ENCODE peak calls at places on chromosomes 3 and 15, in six cellular contexts. One of them, this sample, is unnamed.

GRCh38 chr15:66041276-66041675 is 172.0 kb downstream of the RAB11A start:
- DNase-seq in AG20443: no peak
- DNase-seq in nucleus accumbens: no peak
- DNase-seq in stomach: no peak
- DNase-seq in natural killer cell treated with Interleukin-12 subunit alpha and Interleukin-12 subunit beta and Interleukin-15 and Interleukin-18, amount 100 ng/mL, for 72 hours: no peak
- DNase-seq in epithelial cell of esophagus: no peak
- DNase-seq in this sample: no peak

GRCh38 chr15:48671381-48672022 is 26.0 kb upstream of the FBN1 start:
- DNase-seq in nucleus accumbens: no peak
- DNase-seq in epithelial cell of esophagus: peak
- DNase-seq in stomach: no peak
- DNase-seq in AG20443: peak
- DNase-seq in natural killer cell treated with Interleukin-12 subunit alpha and Interleukin-12 subunit beta and Interleukin-15 and Interleukin-18, amount 100 ng/mL, for 72 hours: no peak
- DNase-seq in this sample: no peak

GRCh38 chr15:53843869-53844569 is 84.6 kb upstream of the WDR72 start:
- DNase-seq in AG20443: no peak
- DNase-seq in nucleus accumbens: no peak
- DNase-seq in natural killer cell treated with Interleukin-12 subunit alpha and Interleukin-12 subunit beta and Interleukin-15 and Interleukin-18, amount 100 ng/mL, for 72 hours: no peak
- DNase-seq in stomach: no peak
- DNase-seq in epithelial cell of esophagus: no peak
- DNase-seq in this sample: no peak

GRCh38 chr3:183123891-183124290 is 24.6 kb upstream of the MCCC1 start:
- DNase-seq in nucleus accumbens: no peak
- DNase-seq in epithelial cell of esophagus: peak
- DNase-seq in natural killer cell treated with Interleukin-12 subunit alpha and Interleukin-12 subunit beta and Interleukin-15 and Interleukin-18, amount 100 ng/mL, for 72 hours: no peak
- DNase-seq in stomach: no peak
- DNase-seq in AG20443: no peak
- DNase-seq in this sample: no peak

GRCh38 chr3:18297131-18297530 is 128.0 kb downstream of the SATB1 start:
- DNase-seq in epithelial cell of esophagus: no peak
- DNase-seq in natural killer cell treated with Interleukin-12 subunit alpha and Interleukin-12 subunit beta and Interleukin-15 and Interleukin-18, amount 100 ng/mL, for 72 hours: no peak
- DNase-seq in nucleus accumbens: no peak
- DNase-seq in AG20443: no peak
- DNase-seq in stomach: no peak
- DNase-seq in this sample: no peak

GRCh38 chr3:124075758-124076157 is 83.8 kb upstream of the ROPN1 start:
- DNase-seq in epithelial cell of esophagus: no peak
- DNase-seq in nucleus accumbens: no peak
- DNase-seq in stomach: no peak
- DNase-seq in AG20443: no peak
- DNase-seq in natural killer cell treated with Interleukin-12 subunit alpha and Interleukin-12 subunit beta and Interleukin-15 and Interleukin-18, amount 100 ng/mL, for 72 hours: no peak
- DNase-seq in this sample: no peak

GRCh38 chr3:43796041-43796596 is 105.4 kb downstream of the ABHD5 start:
- DNase-seq in nucleus accumbens: no peak
- DNase-seq in natural killer cell treated with Interleukin-12 subunit alpha and Interleukin-12 subunit beta and Interleukin-15 and Interleukin-18, amount 100 ng/mL, for 72 hours: no peak
- DNase-seq in AG20443: peak
- DNase-seq in stomach: no peak
- DNase-seq in epithelial cell of esophagus: peak
- DNase-seq in this sample: no peak

GRCh38 chr3:50267280-50267913 is 1.6 kb upstream of the SEMA3B start:
- DNase-seq in epithelial cell of esophagus: no peak
- DNase-seq in AG20443: peak
- DNase-seq in stomach: peak
- DNase-seq in nucleus accumbens: peak
- DNase-seq in natural killer cell treated with Interleukin-12 subunit alpha and Interleukin-12 subunit beta and Interleukin-15 and Interleukin-18, amount 100 ng/mL, for 72 hours: no peak
- DNase-seq in this sample: no peak

GRCh38 chr3:143070977-143071551 is 48.5 kb upstream of the CHST2 start:
- DNase-seq in AG20443: peak
- DNase-seq in nucleus accumbens: no peak
- DNase-seq in natural killer cell treated with Interleukin-12 subunit alpha and Interleukin-12 subunit beta and Interleukin-15 and Interleukin-18, amount 100 ng/mL, for 72 hours: no peak
- DNase-seq in stomach: no peak
- DNase-seq in epithelial cell of esophagus: peak
- DNase-seq in this sample: no peak

GRCh38 chr3:197692641-197693040 is 44.1 kb downstream of the RUBCN start:
- DNase-seq in stomach: no peak
- DNase-seq in epithelial cell of esophagus: peak
- DNase-seq in natural killer cell treated with Interleukin-12 subunit alpha and Interleukin-12 subunit beta and Interleukin-15 and Interleukin-18, amount 100 ng/mL, for 72 hours: no peak
- DNase-seq in nucleus accumbens: no peak
- DNase-seq in AG20443: no peak
- DNase-seq in this sample: no peak

GRCh38 chr15:99536422-99537033 is 29.3 kb upstream of the MEF2A start:
- DNase-seq in stomach: no peak
- DNase-seq in nucleus accumbens: peak
- DNase-seq in natural killer cell treated with Interleukin-12 subunit alpha and Interleukin-12 subunit beta and Interleukin-15 and Interleukin-18, amount 100 ng/mL, for 72 hours: no peak
- DNase-seq in epithelial cell of esophagus: peak
- DNase-seq in AG20443: peak
- DNase-seq in this sample: no peak

GRCh38 chr3:126321490-126321889 is 35.7 kb downstream of the KLF15 start:
- DNase-seq in natural killer cell treated with Interleukin-12 subunit alpha and Interleukin-12 subunit beta and Interleukin-15 and Interleukin-18, amount 100 ng/mL, for 72 hours: no peak
- DNase-seq in epithelial cell of esophagus: no peak
- DNase-seq in nucleus accumbens: no peak
- DNase-seq in AG20443: no peak
- DNase-seq in stomach: no peak
- DNase-seq in this sample: no peak

GRCh38 chr15:101439285-101439919 is 50.1 kb downstream of the PCSK6 start:
- DNase-seq in AG20443: peak
- DNase-seq in stomach: peak
- DNase-seq in natural killer cell treated with Interleukin-12 subunit alpha and Interleukin-12 subunit beta and Interleukin-15 and Interleukin-18, amount 100 ng/mL, for 72 hours: no peak
- DNase-seq in nucleus accumbens: no peak
- DNase-seq in epithelial cell of esophagus: no peak
- DNase-seq in this sample: no peak

GRCh38 chr3:15964605-15965061 is 166.9 kb upstream of the ANKRD28 start:
- DNase-seq in nucleus accumbens: no peak
- DNase-seq in stomach: no peak
- DNase-seq in epithelial cell of esophagus: no peak
- DNase-seq in AG20443: peak
- DNase-seq in natural killer cell treated with Interleukin-12 subunit alpha and Interleukin-12 subunit beta and Interleukin-15 and Interleukin-18, amount 100 ng/mL, for 72 hours: no peak
- DNase-seq in this sample: no peak

GRCh38 chr3:81302045-81302444 is 459.4 kb downstream of the GBE1 start:
- DNase-seq in nucleus accumbens: no peak
- DNase-seq in epithelial cell of esophagus: peak
- DNase-seq in natural killer cell treated with Interleukin-12 subunit alpha and Interleukin-12 subunit beta and Interleukin-15 and Interleukin-18, amount 100 ng/mL, for 72 hours: no peak
- DNase-seq in AG20443: peak
- DNase-seq in stomach: peak
- DNase-seq in this sample: no peak

GRCh38 chr3:15345608-15346137 is 13.3 kb upstream of the SH3BP5 start:
- DNase-seq in epithelial cell of esophagus: no peak
- DNase-seq in stomach: no peak
- DNase-seq in AG20443: no peak
- DNase-seq in nucleus accumbens: no peak
- DNase-seq in natural killer cell treated with Interleukin-12 subunit alpha and Interleukin-12 subunit beta and Interleukin-15 and Interleukin-18, amount 100 ng/mL, for 72 hours: no peak
- DNase-seq in this sample: no peak

GRCh38 chr3:47047673-47048072 is 68.2 kb downstream of the NBEAL2 start:
- DNase-seq in natural killer cell treated with Interleukin-12 subunit alpha and Interleukin-12 subunit beta and Interleukin-15 and Interleukin-18, amount 100 ng/mL, for 72 hours: no peak
- DNase-seq in nucleus accumbens: no peak
- DNase-seq in epithelial cell of esophagus: no peak
- DNase-seq in stomach: no peak
- DNase-seq in AG20443: no peak
- DNase-seq in this sample: no peak

GRCh38 chr3:134527037-134527436 is 41.2 kb downstream of the CEP63 start:
- DNase-seq in AG20443: no peak
- DNase-seq in nucleus accumbens: no peak
- DNase-seq in natural killer cell treated with Interleukin-12 subunit alpha and Interleukin-12 subunit beta and Interleukin-15 and Interleukin-18, amount 100 ng/mL, for 72 hours: no peak
- DNase-seq in epithelial cell of esophagus: peak
- DNase-seq in stomach: no peak
- DNase-seq in this sample: no peak

GRCh38 chr3:195203631-195204030 is 67.3 kb downstream of the XXYLT1 start:
- DNase-seq in nucleus accumbens: no peak
- DNase-seq in epithelial cell of esophagus: no peak
- DNase-seq in stomach: peak
- DNase-seq in AG20443: no peak
- DNase-seq in natural killer cell treated with Interleukin-12 subunit alpha and Interleukin-12 subunit beta and Interleukin-15 and Interleukin-18, amount 100 ng/mL, for 72 hours: no peak
- DNase-seq in this sample: peak

GRCh38 chr3:56835626-56836025 is 33.9 kb upstream of the ARHGEF3 start:
- DNase-seq in nucleus accumbens: no peak
- DNase-seq in natural killer cell treated with Interleukin-12 subunit alpha and Interleukin-12 subunit beta and Interleukin-15 and Interleukin-18, amount 100 ng/mL, for 72 hours: no peak
- DNase-seq in AG20443: no peak
- DNase-seq in stomach: no peak
- DNase-seq in epithelial cell of esophagus: peak
- DNase-seq in this sample: no peak

GRCh38 chr3:24341668-24342067 is 153.0 kb downstream of the THRB start:
- DNase-seq in stomach: no peak
- DNase-seq in nucleus accumbens: no peak
- DNase-seq in AG20443: no peak
- DNase-seq in natural killer cell treated with Interleukin-12 subunit alpha and Interleukin-12 subunit beta and Interleukin-15 and Interleukin-18, amount 100 ng/mL, for 72 hours: no peak
- DNase-seq in epithelial cell of esophagus: no peak
- DNase-seq in this sample: no peak

GRCh38 chr3:156535162-156535627 is 19.7 kb downstream of the SSR3 start:
- DNase-seq in stomach: peak
- DNase-seq in AG20443: peak
- DNase-seq in nucleus accumbens: peak
- DNase-seq in epithelial cell of esophagus: peak
- DNase-seq in natural killer cell treated with Interleukin-12 subunit alpha and Interleukin-12 subunit beta and Interleukin-15 and Interleukin-18, amount 100 ng/mL, for 72 hours: no peak
- DNase-seq in this sample: no peak

This sample was measured in CD8-positive, alpha-beta memory T cell.